ENCODE peak calls at places on chromosome 1, in five cellular contexts. L is HFF-Myc, D is cardiac muscle cell, E is fibroblast of the aortic adventitia, O is neural progenitor cell. A is an unnamed sample.

GRCh38 chr1:48036693-48037386 is 39.7 kb upstream of the TRABD2B start:
- DNase-seq in L (peak), D (no peak), E (peak), O (no peak), A (no peak)

GRCh38 chr1:156786640-156787039 is 19.3 kb downstream of the PRCC start:
- DNase-seq in L (no peak), D (no peak), E (no peak), O (no peak), A (no peak)

GRCh38 chr1:75672528-75673393 is 51.7 kb upstream of the ACADM start:
- DNase-seq in L (peak), D (peak), E (peak), O (peak), A (no peak)

GRCh38 chr1:208179303-208179702 is 64.9 kb downstream of the PLXNA2 start:
- DNase-seq in L (no peak), D (no peak), E (peak), O (no peak), A (no peak)

GRCh38 chr1:38063616-38064015 is 17.0 kb upstream of the POU3F1 start:
- DNase-seq in L (no peak), D (no peak), E (no peak), O (no peak), A (no peak)

GRCh38 chr1:33370286-33370685 is 49.4 kb upstream of the A3GALT2 start:
- DNase-seq in L (no peak), D (no peak), E (peak), O (no peak), A (no peak)

GRCh38 chr1:7207875-7208646 is 422.8 kb downstream of the CAMTA1 start:
- DNase-seq in L (peak), D (peak), E (peak), O (peak), A (peak)

GRCh38 chr1:8122477-8123407 is 96.6 kb upstream of the ERRFI1 start:
- DNase-seq in L (no peak), D (no peak), E (no peak), O (no peak), A (no peak)

GRCh38 chr1:214623430-214623829 is 20.4 kb downstream of the CENPF start:
- DNase-seq in L (no peak), D (no peak), E (no peak), O (no peak), A (no peak)

GRCh38 chr1:32242341-32242851 is 4.6 kb upstream of the FAM167B start:
- DNase-seq in L (no peak), D (peak), E (peak), O (peak), A (peak)

GRCh38 chr1:197327776-197328364 is 59.8 kb downstream of the CRB1 start:
- DNase-seq in L (no peak), D (no peak), E (peak), O (peak), A (no peak)
- TF ChIP-seq CTCF in L (peak), D (peak), E (peak), O (peak), A (peak)

GRCh38 chr1:204036882-204037645 is 35.9 kb upstream of the SOX13 start:
- DNase-seq in L (no peak), D (peak), E (no peak), O (no peak), A (no peak)
- TF ChIP-seq CTCF in L (no peak), D (no peak), E (peak), O (peak), A (no peak)

GRCh38 chr1:70112838-70113237 is 92.5 kb downstream of the LRRC40 start:
- DNase-seq in L (no peak), D (no peak), E (no peak), O (no peak), A (no peak)
- TF ChIP-seq CTCF in L (peak), D (peak), E (no peak), O (peak), A (peak)

GRCh38 chr1:217718873-217719272 is 87.7 kb downstream of the SPATA17 start:
- DNase-seq in L (no peak), D (no peak), E (no peak), O (no peak), A (no peak)
- TF ChIP-seq CTCF in L (no peak), D (no peak), E (no peak), O (no peak), A (no peak)

DNA sequence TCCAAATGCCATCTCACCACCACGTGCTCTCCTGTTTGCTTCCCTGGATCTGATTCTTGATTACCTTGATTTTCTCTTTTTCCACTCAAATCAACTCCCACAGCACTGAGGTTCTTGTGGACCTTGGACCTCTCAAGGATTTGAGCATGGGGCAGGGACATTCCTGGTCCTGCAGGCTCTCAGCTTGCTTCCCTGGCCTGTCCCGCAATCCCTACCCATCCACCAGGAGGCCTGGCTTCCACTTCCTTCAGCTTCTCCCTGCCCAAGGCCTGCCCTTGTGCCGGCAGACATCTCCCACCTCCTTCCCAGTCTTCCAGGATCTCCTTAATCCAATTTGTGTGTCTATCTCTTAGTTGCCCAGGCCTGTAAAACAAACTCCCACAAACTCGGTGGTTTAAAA is 21.6 kb downstream of the PLA2G2A start:
- DNase-seq in L (no peak), D (no peak), E (no peak), O (no peak), A (no peak)
- TF ChIP-seq CTCF in L (peak), D (peak), E (no peak), O (peak), A (no peak)

GRCh38 chr1:40766560-40766959 is 17.0 kb upstream of the KCNQ4 start:
- DNase-seq in L (no peak), D (no peak), E (no peak), O (no peak), A (no peak)

GRCh38 chr1:40770296-40771070 is 13.1 kb upstream of the KCNQ4 start:
- DNase-seq in L (no peak), D (no peak), E (no peak), O (no peak), A (no peak)

GRCh38 chr1:40772146-40772770 is 11.3 kb upstream of the KCNQ4 start:
- DNase-seq in L (no peak), D (no peak), E (no peak), O (no peak), A (no peak)

GRCh38 chr1:40768146-40768990 is 15.2 kb upstream of the KCNQ4 start:
- DNase-seq in L (no peak), D (no peak), E (no peak), O (no peak), A (no peak)

GRCh38 chr1:40769815-40770214 is 13.8 kb upstream of the KCNQ4 start:
- DNase-seq in L (no peak), D (no peak), E (no peak), O (no peak), A (no peak)
- TF ChIP-seq CTCF in L (peak), D (peak), E (peak), O (no peak), A (peak)

DNA sequence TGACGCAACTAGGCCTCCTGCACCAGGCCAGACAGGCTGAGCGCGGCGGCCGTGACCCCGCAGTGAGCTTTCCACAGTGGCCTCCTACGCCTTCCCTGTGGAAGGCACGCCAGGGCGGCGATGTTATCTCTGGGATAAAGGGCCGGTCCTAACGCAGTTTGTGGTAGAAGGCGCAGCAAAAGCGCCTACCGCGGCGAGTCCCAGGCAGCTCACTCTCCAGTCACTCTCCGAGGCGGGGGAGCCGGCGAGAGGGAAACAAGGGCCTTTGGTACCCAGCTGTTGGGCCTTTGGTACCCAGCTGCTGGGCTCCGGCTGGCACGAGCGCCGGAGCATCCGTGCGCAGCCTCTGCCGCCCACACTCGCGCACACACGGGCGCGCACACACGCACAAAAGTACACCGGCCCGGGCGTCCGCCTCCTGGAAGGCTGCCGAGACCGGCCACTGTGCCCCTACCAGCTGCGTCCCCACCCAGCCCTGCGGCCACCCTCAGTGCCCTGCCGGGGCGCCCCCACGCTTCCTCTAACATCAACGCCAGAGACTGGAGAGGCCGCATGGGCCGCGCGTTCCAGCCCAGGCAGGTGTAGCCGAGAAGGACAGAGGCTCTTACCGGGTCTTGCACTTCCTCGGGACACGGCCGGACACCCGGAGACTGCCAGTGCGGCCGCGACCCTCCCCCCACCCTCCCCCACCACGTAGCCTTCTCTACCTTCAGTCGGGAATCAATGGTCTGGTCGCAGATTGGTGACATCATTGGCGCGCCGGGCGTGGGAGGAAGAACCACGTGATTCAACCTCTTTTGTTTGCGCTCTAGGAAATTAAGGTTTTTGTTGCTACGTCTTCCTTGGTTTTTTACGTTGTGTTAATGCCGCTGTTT is 19.5 kb upstream of the ADAR start:
- DNase-seq in L (no peak), D (peak), E (peak), O (peak), A (peak)
- TF ChIP-seq CTCF in L (no peak), D (no peak), E (no peak), O (no peak), A (no peak)

A was measured in GM20000.